ENCODE peak calls at places on chromosomes 16 and 17, in eight cellular contexts. X is BJ; L is CD4-positive, alpha-beta memory T cell; D is H7; E is left lung; U is tibial nerve; A is cardiac muscle cell; G is aorta. H is an unnamed sample. For H3K27me3, the result is how much of the 10 kb centered on the place peaks cover.

GRCh38 chr17:41645371-41646063 is 21.1 kb upstream of the KRT17 start:
- DNase-seq in X (no peak), L (no peak), D (no peak), E (no peak), U (no peak), A (no peak), G (no peak), H (peak)

GRCh38 chr17:50048146-50048720 is 7.7 kb upstream of the ITGA3 start:
- DNase-seq in X (no peak), L (no peak), D (no peak), E (no peak), U (no peak), A (no peak), G (no peak), H (no peak)

GRCh38 chr16:72800524-72800923 is 247.4 kb downstream of the ZFHX3 start:
- DNase-seq in X (no peak), L (no peak), D (no peak), E (no peak), U (no peak), A (no peak), G (no peak), H (peak)

GRCh38 chr17:7583253-7584109 is at the start of gene MPDU1:
- DNase-seq in X (peak), L (peak), D (peak), E (peak), U (peak), A (peak), G (peak), H (peak)

GRCh38 chr17:2929881-2930533 is 133.4 kb downstream of the OR1D5 start:
- DNase-seq in X (no peak), L (no peak), D (peak), E (no peak), U (no peak), A (peak), G (no peak), H (peak)

GRCh38 chr16:3950343-3951193 is 70.1 kb upstream of the CREBBP start:
- DNase-seq in X (peak), L (no peak), D (peak), E (peak), U (peak), A (no peak), G (peak), H (peak)

GRCh38 chr16:122342-122741 is 16.1 kb downstream of the NPRL3 start:
- DNase-seq in X (no peak), L (no peak), D (no peak), E (no peak), U (no peak), A (no peak), G (no peak), H (no peak)

GRCh38 chr16:67375161-67375560 is 18.1 kb downstream of the TPPP3 start:
- DNase-seq in X (no peak), L (no peak), D (no peak), E (no peak), U (no peak), A (no peak), G (no peak), H (no peak)

GRCh38 chr16:50626868-50627267 is 54.2 kb downstream of the SNX20 start:
- DNase-seq in X (no peak), L (no peak), D (no peak), E (no peak), U (no peak), A (no peak), G (no peak), H (no peak)

GRCh38 chr17:80219777-80220708 is at the start of the genes SGSH and SLC26A11:
- DNase-seq in X (no peak), L (peak), D (peak), E (peak), U (peak), A (peak), G (peak), H (no peak)

GRCh38 chr17:35568561-35568960 is 7.9 kb upstream of the SLFN14 start:
- DNase-seq in X (no peak), L (peak), D (peak), E (no peak), U (no peak), A (no peak), G (no peak), H (peak)

GRCh38 chr17:77571562-77571981 is 386.9 kb upstream of the TNRC6C start:
- DNase-seq in X (no peak), L (no peak), D (peak), E (no peak), U (no peak), A (peak), G (peak), H (no peak)

GRCh38 chr16:66030036-66030435 is 336.5 kb upstream of the CDH5 start:
- DNase-seq in X (no peak), L (no peak), D (no peak), E (no peak), U (no peak), A (no peak), G (peak), H (no peak)

GRCh38 chr16:4682616-4683254 is 10.6 kb upstream of the NUDT16L1 start:
- DNase-seq in X (no peak), L (no peak), D (peak), E (peak), U (no peak), A (peak), G (no peak), H (peak)

GRCh38 chr17:75096082-75096625 is 8.4 kb downstream of the SLC16A5 start:
- DNase-seq in X (no peak), L (no peak), D (peak), E (peak), U (no peak), A (no peak), G (peak), H (peak)

GRCh38 chr16:72050769-72051464 is 3.4 kb upstream of the HP start:
- DNase-seq in X (no peak), L (no peak), D (no peak), E (no peak), U (peak), A (no peak), G (no peak), H (peak)

GRCh38 chr17:48609754-48610281 is 999 bp downstream of the HOXB7 start:
- DNase-seq in X (no peak), L (no peak), D (no peak), E (no peak), U (no peak), A (no peak), G (no peak), H (no peak)
- H3K27me3 ChIP-seq in X (half or more), L (under half), D (half or more), E (half or more), U (half or more), A (half or more), G (under half), H (half or more)

GRCh38 chr16:56631197-56631596 is 1.3 kb upstream of the MT1M start:
- DNase-seq in X (no peak), L (no peak), D (no peak), E (no peak), U (no peak), A (no peak), G (no peak), H (no peak)
- H3K27me3 ChIP-seq in X (under half), L (under half), D (half or more), E (half or more), U (under half), A (half or more), G (under half), H (under half)

DNA sequence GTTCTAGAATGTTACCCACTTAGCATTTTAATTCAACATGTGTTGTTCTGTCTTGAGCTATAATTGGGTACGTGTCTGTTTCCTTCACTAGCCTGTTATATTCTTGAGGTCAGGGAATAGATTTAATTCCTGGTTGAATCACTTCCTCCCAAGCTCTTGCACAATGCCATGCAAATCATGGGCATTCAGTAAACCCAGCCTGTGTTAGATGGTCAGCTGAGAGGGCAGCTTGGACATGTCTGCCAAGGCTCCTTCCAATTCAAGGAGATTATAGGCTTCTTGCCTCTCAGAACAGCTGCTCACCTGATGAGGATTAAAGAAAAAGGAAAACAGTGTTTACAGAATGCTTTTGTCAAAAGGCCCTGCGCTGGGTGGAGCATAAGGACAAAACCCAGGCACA is 12.6 kb downstream of the C1QTNF1 start:
- DNase-seq in X (peak), L (no peak), D (no peak), E (no peak), U (no peak), A (no peak), G (peak), H (peak)
- H3K27me3 ChIP-seq in X (under half), L (under half), D (under half), E (under half), U (under half), A (under half), G (under half), H (under half)

GRCh38 chr17:30922235-30922993 is 669 bp downstream of the ADAP2 start:
- DNase-seq in X (no peak), L (no peak), D (peak), E (peak), U (no peak), A (peak), G (peak), H (no peak)

GRCh38 chr17:30920683-30921543 is 832 bp upstream of the ADAP2 start:
- DNase-seq in X (no peak), L (no peak), D (no peak), E (no peak), U (no peak), A (no peak), G (no peak), H (peak)

GRCh38 chr17:30917050-30917449 is 4.7 kb upstream of the ADAP2 start:
- DNase-seq in X (no peak), L (no peak), D (no peak), E (no peak), U (no peak), A (no peak), G (no peak), H (no peak)

GRCh38 chr17:30921544-30922196 is at the start of gene ADAP2:
- DNase-seq in X (no peak), L (no peak), D (peak), E (peak), U (peak), A (peak), G (peak), H (peak)

GRCh38 chr17:30920282-30920681 is 1.5 kb upstream of the ADAP2 start:
- DNase-seq in X (no peak), L (no peak), D (peak), E (no peak), U (no peak), A (peak), G (no peak), H (no peak)
- H3K27me3 ChIP-seq in X (under half), L (under half), D (under half), E (under half), U (under half), A (half or more), G (under half), H (under half)

GRCh38 chr17:79019260-79019630 is 4.7 kb upstream of the C1QTNF1 start:
- DNase-seq in X (no peak), L (no peak), D (no peak), E (no peak), U (no peak), A (no peak), G (no peak), H (no peak)
- H3K27me3 ChIP-seq in X (under half), L (under half), D (under half), E (under half), U (under half), A (under half), G (under half), H (under half)

DNA sequence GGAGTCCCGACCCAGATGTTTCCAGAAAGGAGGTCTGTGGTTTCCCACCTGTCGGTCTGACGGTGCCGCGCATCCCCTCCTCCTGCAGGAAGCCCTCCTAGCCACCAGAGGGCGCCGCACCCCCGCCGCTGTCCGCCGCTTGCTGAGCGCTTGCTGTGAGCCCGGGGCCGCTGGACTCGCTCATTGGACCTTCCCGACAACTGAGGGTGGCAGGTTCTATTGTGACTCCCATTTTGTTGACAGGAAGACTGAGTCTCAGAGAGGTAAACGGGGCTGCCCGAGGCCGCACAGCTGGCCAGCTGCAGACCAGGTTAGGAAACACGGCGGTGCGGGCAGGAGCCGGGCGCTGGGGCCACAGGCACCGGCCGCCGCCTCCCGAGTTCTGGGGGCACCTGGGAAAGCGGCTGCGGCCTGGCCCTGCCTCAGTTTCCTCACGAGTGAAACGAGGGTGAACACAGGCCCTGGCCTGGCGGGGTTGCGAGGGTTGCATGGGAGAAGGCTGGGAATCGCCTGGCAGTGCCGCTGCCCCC is 191.1 kb upstream of the CIBAR2 start:
- DNase-seq in X (no peak), L (peak), D (peak), E (peak), U (no peak), A (peak), G (peak), H (peak)
- H3K27me3 ChIP-seq in X (under half), L (under half), D (under half), E (under half), U (under half), A (under half), G (under half), H (under half)

DNA sequence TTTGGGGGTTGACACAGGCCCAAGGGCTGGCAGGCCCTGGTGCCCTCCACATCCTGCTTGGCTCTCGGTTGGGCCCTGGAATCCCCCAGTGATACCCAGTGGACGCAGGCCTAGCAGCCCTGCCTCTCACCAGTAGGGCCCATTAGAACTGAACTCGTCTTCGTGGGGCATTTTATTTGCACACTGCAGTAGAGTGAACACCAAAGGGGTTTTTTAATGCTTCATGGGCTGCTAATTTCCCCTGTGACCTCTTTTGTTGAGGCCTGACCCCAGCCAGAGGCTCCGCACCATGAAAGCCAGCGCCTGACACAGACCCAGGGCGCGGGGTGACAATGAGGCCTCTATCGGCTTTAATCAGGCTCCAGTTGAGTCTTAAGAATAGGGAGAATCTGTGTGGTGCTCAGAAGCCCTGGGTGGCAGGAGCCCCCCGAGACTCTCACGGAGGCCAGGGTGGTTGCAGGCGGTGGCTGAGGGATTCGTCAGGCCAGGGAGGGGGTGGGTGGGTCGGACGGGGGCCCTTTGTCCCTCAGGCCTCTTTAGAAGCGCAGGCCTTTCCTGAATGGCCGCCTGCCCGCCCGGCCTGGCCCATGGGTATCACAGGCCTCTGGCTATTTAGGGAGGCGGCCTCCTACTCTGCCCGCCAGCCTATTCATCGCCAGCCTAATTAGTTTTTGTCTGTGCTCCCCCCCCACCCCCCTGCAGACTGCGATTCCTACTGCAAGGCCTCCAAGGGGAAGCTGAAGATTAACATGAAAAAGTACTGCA is 199.3 kb downstream of the NTN1 start:
- DNase-seq in X (no peak), L (no peak), D (peak), E (peak), U (no peak), A (no peak), G (no peak), H (no peak)
- H3K27me3 ChIP-seq in X (under half), L (under half), D (under half), E (under half), U (under half), A (under half), G (under half), H (under half)

DNA sequence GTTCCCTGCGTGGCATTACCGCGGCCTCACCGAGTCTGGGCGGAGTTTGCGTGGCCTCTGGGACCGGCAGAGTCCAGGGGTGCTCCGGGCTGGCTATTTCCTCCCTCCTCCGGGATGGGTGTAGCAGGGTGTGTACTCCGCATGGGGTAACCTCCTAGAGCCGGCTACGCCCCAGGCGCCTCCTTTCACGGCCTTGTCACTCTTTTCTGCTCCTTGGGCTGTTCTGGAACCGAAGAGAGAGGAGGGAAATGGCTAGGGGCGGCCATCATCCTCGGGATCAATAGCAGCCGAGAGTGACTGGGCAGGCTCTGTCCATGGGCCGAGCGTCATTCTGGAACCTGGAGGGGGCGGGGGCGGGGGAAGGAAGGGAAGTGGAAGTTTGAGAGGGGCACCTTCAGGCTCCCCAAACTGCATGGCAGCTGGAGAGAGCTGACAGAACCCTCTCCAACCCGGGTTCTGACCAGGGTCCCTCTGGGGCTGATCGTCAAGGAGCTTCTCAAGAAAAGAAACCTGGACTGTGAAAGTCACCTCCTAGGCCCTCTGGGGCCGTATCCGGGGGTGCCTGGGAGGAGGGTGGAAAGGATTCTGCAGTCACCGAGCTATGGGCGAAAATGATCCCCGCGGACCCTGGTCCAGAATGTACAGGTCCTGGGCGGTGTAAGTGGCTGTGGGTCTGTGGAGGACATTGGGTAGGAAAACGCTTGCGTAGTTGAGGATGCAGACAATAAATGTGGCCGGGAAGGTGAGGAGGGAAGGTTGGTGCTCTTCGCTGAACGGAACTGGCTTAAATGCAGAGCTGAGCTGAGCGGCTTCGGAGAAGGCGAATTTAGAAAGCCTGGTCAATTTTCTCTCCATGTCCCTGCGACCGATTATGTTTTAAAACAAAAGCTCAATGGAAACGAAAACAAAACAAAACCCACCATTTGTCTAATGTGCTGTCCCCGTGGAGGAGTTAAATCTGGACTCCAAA is 3.8 kb upstream of the LHX1 start:
- DNase-seq in X (no peak), L (no peak), D (peak), E (no peak), U (no peak), A (no peak), G (no peak), H (no peak)
- H3K27me3 ChIP-seq in X (half or more), L (half or more), D (half or more), E (half or more), U (half or more), A (half or more), G (under half), H (half or more)